ENCODE peak calls at places on chromosome 16, in ten cellular contexts. Y is ELF-1; H is stimulated activated CD4-positive, alpha-beta T cell treated with anti-CD3 and anti-CD28 coated beads, Interleukin-1b, Interleukin-23, amount 100 ng/mL, for 1 hour; J is SW 1271; Z is activated T-cell treated with anti-CD3 and anti-CD28 coated beads, Interleukin-2, amount 50 U/mL, for 24 hours; X is NCI-H460; D is AG09319; A is neural progenitor cell; Q is naive thymus-derived CD4-positive, alpha-beta T cell; W is anterior cingulate cortex. M is an unnamed sample.

GRCh38 chr16:49458221-49458620 is 84.6 kb downstream of the C16orf78 start:
- DNase-seq in Y (no peak), X (no peak), A (no peak), D (no peak), H (no peak), Z (peak; percentile 20), W (no peak), J (no peak), Q (no peak), M (no peak)

GRCh38 chr16:69566437-69567030 is 768 bp downstream of the NFAT5 start:
- DNase-seq in Y (peak; percentile 50), W (no peak), Q (no peak), H (no peak), A (peak; percentile 75), X (no peak), Z (no peak), J (peak; percentile 56), D (peak; percentile 28), M (peak; percentile 38)

GRCh38 chr16:79380990-79381389 is 219.5 kb downstream of the MAF start:
- DNase-seq in W (no peak), J (no peak), Y (no peak), H (no peak), D (no peak), X (no peak), Q (peak; percentile 1), A (no peak), Z (no peak), M (peak; percentile 16)

GRCh38 chr16:11794991-11795886 is 1.8 kb downstream of the ZC3H7A start:
- DNase-seq in J (no peak), Q (no peak), X (no peak), Y (no peak), H (no peak), Z (no peak), D (no peak), W (no peak), A (no peak), M (no peak)

GRCh38 chr16:66432429-66432828 is 5.3 kb downstream of the BEAN1 start:
- DNase-seq in Z (no peak), A (no peak), X (no peak), Q (no peak), Y (no peak), H (no peak), J (no peak), D (no peak), W (no peak), M (no peak)

GRCh38 chr16:3780570-3780969 is 63.2 kb upstream of the TRAP1 start:
- DNase-seq in Z (no peak), W (no peak), Q (peak; percentile 25), H (no peak), A (no peak), X (peak; percentile 21), D (no peak), J (no peak), Y (no peak), M (no peak)

GRCh38 chr16:25692734-25693508 is 1.2 kb downstream of the HS3ST4 start:
- DNase-seq in Z (no peak), Q (no peak), J (no peak), H (no peak), A (peak; percentile 79), W (no peak), X (no peak), D (no peak), Y (peak; percentile 63), M (no peak)

GRCh38 chr16:65572156-65572555 is 450.3 kb upstream of the CDH11 start:
- DNase-seq in A (no peak), D (peak; percentile 41), Y (no peak), X (peak; percentile 30), W (no peak), Q (no peak), Z (no peak), J (no peak), H (no peak), M (no peak)

GRCh38 chr16:21263640-21264211 is 14.4 kb downstream of the CRYM start:
- DNase-seq in Q (no peak), J (no peak), D (peak; percentile 31), Y (peak; percentile 15), Z (no peak), W (no peak), H (no peak), A (peak; percentile 24), X (no peak), M (no peak)

GRCh38 chr16:2026461-2027023 is at the start of gene NHERF2:
- DNase-seq in J (no peak), Z (peak; percentile 51), H (no peak), X (no peak), Q (no peak), W (no peak), D (no peak), A (peak; percentile 74), Y (no peak), M (peak; percentile 79)

GRCh38 chr16:58885528-58886170 is 151.5 kb upstream of the GOT2 start:
- DNase-seq in D (no peak), X (no peak), A (no peak), J (no peak), H (no peak), Q (no peak), Z (no peak), W (no peak), Y (no peak), M (no peak)

GRCh38 chr16:67779256-67780014 is 26.9 kb downstream of the RANBP10 start:
- DNase-seq in D (no peak), H (no peak), W (no peak), Z (no peak), A (no peak), Q (no peak), J (no peak), Y (no peak), X (no peak), M (no peak)

GRCh38 chr16:47940466-47940865 is 215.3 kb downstream of the ABCC12 start:
- DNase-seq in D (no peak), J (no peak), H (no peak), W (no peak), Z (no peak), X (no peak), Y (no peak), Q (no peak), A (no peak), M (no peak)

GRCh38 chr16:21023509-21024202 is 123.1 kb downstream of the LYRM1 start:
- DNase-seq in Q (peak; percentile 2), Z (no peak), D (no peak), H (no peak), X (no peak), J (no peak), W (no peak), Y (peak; percentile 27), A (no peak), M (no peak)

GRCh38 chr16:9138731-9139501 is 47.5 kb downstream of the HAPSTR1 start:
- DNase-seq in Q (peak; percentile 44), A (peak; percentile 90), Y (peak; percentile 83), Z (peak; percentile 77), J (no peak), D (no peak), H (peak; percentile 42), W (peak; percentile 33), X (peak; percentile 69), M (peak; percentile 35)

GRCh38 chr16:44655-45054 is 8.8 kb downstream of the POLR3K start:
- DNase-seq in Q (no peak), A (no peak), D (no peak), J (no peak), Y (no peak), H (no peak), Z (no peak), X (no peak), W (no peak), M (peak; percentile 1)

GRCh38 chr16:78984324-78984723 is 616.2 kb downstream of the MAF start:
- DNase-seq in Y (no peak), A (no peak), Q (no peak), X (no peak), H (no peak), Z (no peak), D (no peak), W (no peak), J (no peak), M (no peak)

GRCh38 chr16:50548659-50549560 is 714 bp downstream of the NKD1 start:
- DNase-seq in Y (no peak), W (no peak), A (peak; percentile 10), Q (peak; percentile 45), X (no peak), J (no peak), H (peak; percentile 7), D (no peak), Z (peak; percentile 34), M (peak; percentile 34)

GRCh38 chr16:4369006-4369766 is 2.5 kb upstream of the VASN start:
- DNase-seq in Y (no peak), X (no peak), A (no peak), Q (no peak), D (no peak), J (no peak), H (no peak), W (no peak), Z (no peak), M (no peak)

GRCh38 chr16:57382535-57383275 is 10.4 kb downstream of the CX3CL1 start:
- DNase-seq in D (no peak), W (no peak), Z (no peak), J (no peak), Y (no peak), X (no peak), A (no peak), H (no peak), Q (no peak), M (no peak)